ENCODE peak calls at places on chromosomes 3 and 15, in four cellular contexts. K is kidney tubule cell, X is IMR-90, V is glomerular endothelial cell. N is an unnamed sample.

GRCh38 chr3:132867526-132867925 is 145.3 kb upstream of the NPHP3 start:
- DNase-seq in K (no peak), X (no peak), V (no peak), N (no peak)

GRCh38 chr3:170641510-170642236 is 55.8 kb upstream of the SLC7A14 start:
- DNase-seq in K (no peak), X (peak; percentile 46), V (no peak), N (no peak)

GRCh38 chr15:38226867-38227266 is 25.8 kb upstream of the SPRED1 start:
- DNase-seq in K (peak; percentile 93), X (peak; percentile 94), V (peak; percentile 56), N (no peak)

GRCh38 chr3:195095704-195096036 is 175.3 kb downstream of the XXYLT1 start:
- DNase-seq in K (peak; percentile 61), X (peak; percentile 52), V (no peak), N (no peak)

GRCh38 chr3:37054370-37054769 is 61.1 kb downstream of the MLH1 start:
- DNase-seq in K (peak; percentile 14), X (peak; percentile 46), V (no peak), N (peak; percentile 75)

GRCh38 chr15:65196637-65197336 is 11.6 kb upstream of the CLPX start:
- DNase-seq in K (no peak), X (no peak), V (no peak), N (peak; percentile 5)

GRCh38 chr3:87473944-87474343 is 197.6 kb upstream of the POU1F1 start:
- DNase-seq in K (no peak), X (no peak), V (no peak), N (no peak)

GRCh38 chr3:156471431-156471830 is 83.5 kb downstream of the SSR3 start:
- DNase-seq in K (peak; percentile 36), X (no peak), V (no peak), N (no peak)

GRCh38 chr15:30063829-30064559 is 18.8 kb upstream of the GOLGA8J start:
- DNase-seq in K (peak; percentile 23), X (no peak), V (no peak), N (no peak)

GRCh38 chr3:55664387-55664786 is 177.3 kb upstream of the WNT5A start:
- DNase-seq in K (no peak), X (no peak), V (no peak), N (no peak)

N was measured in GM13976.